ENCODE peak calls at places on chromosomes 5 and 9, in eight cellular contexts. Z, K, S, O, X, B, H and R are unnamed samples.

GRCh38 chr9:105950894-105951293 is 256.6 kb downstream of the TMEM38B start:
- DNase-seq in Z (no peak), K (no peak), S (no peak), O (no peak), X (no peak), B (no peak), H (no peak), R (no peak)

GRCh38 chr9:22036866-22037626 is 27.9 kb upstream of the CDKN2B start:
- DNase-seq in Z (no peak), K (no peak), S (no peak), O (no peak), X (no peak), B (no peak), H (no peak), R (no peak)

GRCh38 chr5:117681855-117682254 is 1107.2 kb upstream of the SEMA6A start:
- DNase-seq in Z (no peak), K (no peak), S (no peak), O (no peak), X (no peak), B (no peak), H (no peak), R (no peak)

GRCh38 chr5:9245071-9245470 is 300.8 kb downstream of the SEMA5A start:
- DNase-seq in Z (no peak), K (no peak), S (no peak), O (no peak), X (no peak), B (no peak), H (no peak), R (no peak)

GRCh38 chr5:169695919-169696490 is 58.9 kb downstream of the DOCK2 start:
- DNase-seq in Z (no peak), K (no peak), S (no peak), O (no peak), X (no peak), B (peak), H (no peak), R (no peak)

GRCh38 chr9:130665431-130666392 is 1.3 kb downstream of the PRDM12 start:
- DNase-seq in Z (no peak), K (no peak), S (no peak), O (no peak), X (no peak), B (no peak), H (no peak), R (no peak)

GRCh38 chr5:142795246-142795645 is 25.1 kb downstream of the ARHGAP26 start:
- DNase-seq in Z (no peak), K (peak), S (no peak), O (no peak), X (no peak), B (no peak), H (no peak), R (no peak)

GRCh38 chr9:114280636-114281315 is 42.1 kb upstream of the ORM1 start:
- DNase-seq in Z (no peak), K (no peak), S (no peak), O (no peak), X (no peak), B (peak), H (no peak), R (no peak)

GRCh38 chr9:98039474-98040072 is 17.0 kb upstream of the NANS start:
- DNase-seq in Z (no peak), K (peak), S (no peak), O (no peak), X (no peak), B (no peak), H (no peak), R (no peak)

GRCh38 chr5:9015250-9015936 is 530.5 kb downstream of the SEMA5A start:
- DNase-seq in Z (no peak), K (no peak), S (no peak), O (no peak), X (no peak), B (peak), H (no peak), R (no peak)

GRCh38 chr5:143636951-143637528 is 174.9 kb upstream of the HMHB1 start:
- DNase-seq in Z (no peak), K (no peak), S (no peak), O (no peak), X (no peak), B (no peak), H (no peak), R (no peak)

GRCh38 chr9:78236511-78236950 is 656 bp downstream of the CEP78 start:
- DNase-seq in Z (no peak), K (peak), S (no peak), O (no peak), X (no peak), B (no peak), H (no peak), R (no peak)

GRCh38 chr9:134056483-134057310 is 11.1 kb downstream of the BRD3 start:
- DNase-seq in Z (no peak), K (no peak), S (no peak), O (no peak), X (no peak), B (no peak), H (no peak), R (no peak)

GRCh38 chr9:21576331-21577189 is 94.4 kb upstream of the IFNE start:
- DNase-seq in Z (no peak), K (no peak), S (no peak), O (no peak), X (no peak), B (peak), H (no peak), R (no peak)

GRCh38 chr5:1065891-1066650 is 45.8 kb downstream of the SLC12A7 start:
- DNase-seq in Z (no peak), K (no peak), S (no peak), O (no peak), X (no peak), B (no peak), H (no peak), R (no peak)

GRCh38 chr9:114371986-114372917 is 15.5 kb downstream of the AKNA start:
- DNase-seq in Z (no peak), K (peak), S (peak), O (peak), X (no peak), B (no peak), H (peak), R (no peak)

GRCh38 chr9:88766778-88767503 is 224.3 kb upstream of the S1PR3 start:
- DNase-seq in Z (no peak), K (no peak), S (no peak), O (no peak), X (no peak), B (peak), H (no peak), R (no peak)

GRCh38 chr5:16593013-16593412 is 23.8 kb downstream of the RETREG1 start:
- DNase-seq in Z (no peak), K (no peak), S (no peak), O (no peak), X (no peak), B (no peak), H (no peak), R (no peak)

GRCh38 chr5:5421149-5421960 is 1.1 kb upstream of the ICE1 start:
- DNase-seq in Z (no peak), K (peak), S (no peak), O (no peak), X (no peak), B (no peak), H (no peak), R (no peak)

GRCh38 chr5:74127377-74128338 is 501.7 kb downstream of the ARHGEF28 start:
- DNase-seq in Z (no peak), K (no peak), S (no peak), O (no peak), X (no peak), B (no peak), H (no peak), R (no peak)

GRCh38 chr5:175695161-175696126 is 37.6 kb downstream of the HRH2 start:
- DNase-seq in Z (no peak), K (no peak), S (no peak), O (no peak), X (no peak), B (no peak), H (no peak), R (no peak)

GRCh38 chr5:95669540-95669939 is 13.3 kb downstream of the SPATA9 start:
- DNase-seq in Z (no peak), K (no peak), S (no peak), O (no peak), X (no peak), B (peak), H (no peak), R (no peak)